ENCODE peak calls at places on chromosome 12, in six cellular contexts. I is naive thymus-derived CD8-positive, alpha-beta T cell; H is A549; R is activated T-cell treated with anti-CD3 and anti-CD28 coated beads, Interleukin-2, amount 50 U/mL, for 72 hours; L is ELF-1; F is activated CD8-positive, alpha-beta T cell treated with anti-CD3 and anti-CD28 coated beads, Interleukin-2, amount 10 ng/mL, durations not matched to agents 7 days and 5 days. D is an unnamed sample.
A peak's percentile ranks its signal among the peaks of the same experiment; 100 is the strongest.

GRCh38 chr12:120365675-120366340 is 3.2 kb downstream of the MSI1 start:
- DNase-seq in I (no peak), H (no peak), R (no peak), L (no peak), F (no peak), D (no peak)

GRCh38 chr12:106048016-106048415 is 90.7 kb downstream of the NUAK1 start:
- DNase-seq in I (no peak), H (no peak), R (no peak), L (no peak), F (no peak), D (no peak)

GRCh38 chr12:99977550-99977949 is 7.2 kb downstream of the ANKS1B start:
- DNase-seq in I (no peak), H (no peak), R (no peak), L (no peak), F (no peak), D (no peak)

GRCh38 chr12:5907812-5908211 is 37.2 kb downstream of the ANO2 start:
- DNase-seq in I (no peak), H (no peak), R (no peak), L (peak; percentile 1), F (peak; percentile 1), D (peak; percentile 56)

GRCh38 chr12:52615912-52616311 is 2.4 kb downstream of the KRT73 start:
- DNase-seq in I (no peak), H (no peak), R (no peak), L (no peak), F (peak; percentile 12), D (no peak)

GRCh38 chr12:23909559-23909958 is 39.9 kb downstream of the SOX5 start:
- DNase-seq in I (no peak), H (no peak), R (no peak), L (no peak), F (no peak), D (no peak)

GRCh38 chr12:15001733-15002471 is 29.1 kb downstream of the PDE6H start:
- DNase-seq in I (no peak), H (no peak), R (no peak), L (peak; percentile 34), F (no peak), D (peak; percentile 86)

GRCh38 chr12:121107681-121108080 is 25.0 kb upstream of the P2RX7 start:
- DNase-seq in I (no peak), H (no peak), R (no peak), L (peak; percentile 37), F (no peak), D (no peak)

GRCh38 chr12:32201996-32202395 is 95.3 kb downstream of the BICD1 start:
- DNase-seq in I (no peak), H (no peak), R (no peak), L (no peak), F (no peak), D (no peak)

GRCh38 chr12:9271875-9272274 is 63.7 kb upstream of the PZP start:
- DNase-seq in I (no peak), H (no peak), R (no peak), L (no peak), F (no peak), D (no peak)

GRCh38 chr12:40224439-40225291 is at the start of gene LRRK2:
- DNase-seq in I (peak; percentile 25), H (peak; percentile 78), R (peak; percentile 47), L (peak; percentile 47), F (peak; percentile 58), D (peak; percentile 96)

GRCh38 chr12:43789941-43790340 is 16.2 kb downstream of the TWF1 start:
- DNase-seq in I (no peak), H (no peak), R (no peak), L (no peak), F (no peak), D (no peak)

GRCh38 chr12:65603428-65604351 is 220.6 kb upstream of the HMGA2 start:
- DNase-seq in I (no peak), H (peak; percentile 48), R (no peak), L (peak; percentile 44), F (no peak), D (no peak)

GRCh38 chr12:7872565-7873304 is at the start of gene SLC2A14:
- DNase-seq in I (no peak), H (no peak), R (no peak), L (peak; percentile 30), F (no peak), D (no peak)

GRCh38 chr12:125773033-125773432 is 707.8 kb downstream of the AACS start:
- DNase-seq in I (no peak), H (peak; percentile 75), R (peak; percentile 6), L (peak; percentile 39), F (peak; percentile 25), D (no peak)

GRCh38 chr12:120134307-120134980 is 17.9 kb upstream of the RAB35 start:
- DNase-seq in I (no peak), H (no peak), R (no peak), L (no peak), F (no peak), D (no peak)

GRCh38 chr12:121801601-121802484 is 2.0 kb upstream of the SETD1B start:
- DNase-seq in I (peak; percentile 79), H (no peak), R (peak; percentile 51), L (peak; percentile 74), F (peak; percentile 58), D (no peak)

GRCh38 chr12:15796493-15797141 is 7.4 kb upstream of the EPS8 start:
- DNase-seq in I (no peak), H (peak; percentile 35), R (no peak), L (no peak), F (no peak), D (no peak)